ENCODE peak calls at places on chromosome 16, in eight cellular contexts. One of them, this sample, is unnamed.

GRCh38 chr16:67538666-67539101 is 10.1 kb downstream of the RIPOR1 start:
- DNase-seq in KBM-7: no peak
- DNase-seq in GM03348: no peak
- DNase-seq in lower lobe of right lung: no peak
- DNase-seq in activated CD4-positive, alpha-beta T cell treated with anti-CD3 and anti-CD28 coated beads for 1 hour: no peak
- DNase-seq in GOT3: no peak
- DNase-seq in SW 1271: peak
- DNase-seq in C1 segment of cervical spinal cord: no peak
- DNase-seq in this sample: no peak

GRCh38 chr16:29807426-29808218 is 1.3 kb downstream of the MAZ start:
- DNase-seq in GOT3: peak
- DNase-seq in SW 1271: peak
- DNase-seq in GM03348: peak
- DNase-seq in activated CD4-positive, alpha-beta T cell treated with anti-CD3 and anti-CD28 coated beads for 1 hour: peak
- DNase-seq in C1 segment of cervical spinal cord: peak
- DNase-seq in lower lobe of right lung: peak
- DNase-seq in KBM-7: peak
- DNase-seq in this sample: peak

GRCh38 chr16:23107878-23108277 is 41.4 kb downstream of the USP31 start:
- DNase-seq in lower lobe of right lung: no peak
- DNase-seq in KBM-7: no peak
- DNase-seq in GM03348: no peak
- DNase-seq in SW 1271: no peak
- DNase-seq in C1 segment of cervical spinal cord: no peak
- DNase-seq in activated CD4-positive, alpha-beta T cell treated with anti-CD3 and anti-CD28 coated beads for 1 hour: no peak
- DNase-seq in GOT3: no peak
- DNase-seq in this sample: no peak

GRCh38 chr16:14194706-14195105 is 123.6 kb downstream of the MRTFB start:
- DNase-seq in GM03348: no peak
- DNase-seq in GOT3: no peak
- DNase-seq in C1 segment of cervical spinal cord: no peak
- DNase-seq in SW 1271: no peak
- DNase-seq in KBM-7: no peak
- DNase-seq in activated CD4-positive, alpha-beta T cell treated with anti-CD3 and anti-CD28 coated beads for 1 hour: no peak
- DNase-seq in lower lobe of right lung: no peak
- DNase-seq in this sample: no peak

GRCh38 chr16:82091225-82091624 is 56.2 kb downstream of the HSD17B2 start:
- DNase-seq in GOT3: no peak
- DNase-seq in GM03348: peak
- DNase-seq in SW 1271: no peak
- DNase-seq in activated CD4-positive, alpha-beta T cell treated with anti-CD3 and anti-CD28 coated beads for 1 hour: no peak
- DNase-seq in C1 segment of cervical spinal cord: no peak
- DNase-seq in lower lobe of right lung: no peak
- DNase-seq in KBM-7: no peak
- DNase-seq in this sample: no peak

GRCh38 chr16:68227183-68227793 is 8.6 kb downstream of the ESRP2 start:
- DNase-seq in SW 1271: no peak
- DNase-seq in activated CD4-positive, alpha-beta T cell treated with anti-CD3 and anti-CD28 coated beads for 1 hour: no peak
- DNase-seq in C1 segment of cervical spinal cord: no peak
- DNase-seq in lower lobe of right lung: no peak
- DNase-seq in KBM-7: peak
- DNase-seq in GOT3: no peak
- DNase-seq in GM03348: no peak
- DNase-seq in this sample: no peak

GRCh38 chr16:17591655-17592405 is 121.1 kb upstream of the XYLT1 start:
- DNase-seq in C1 segment of cervical spinal cord: no peak
- DNase-seq in activated CD4-positive, alpha-beta T cell treated with anti-CD3 and anti-CD28 coated beads for 1 hour: no peak
- DNase-seq in lower lobe of right lung: no peak
- DNase-seq in KBM-7: no peak
- DNase-seq in GM03348: no peak
- DNase-seq in SW 1271: no peak
- DNase-seq in GOT3: no peak
- DNase-seq in this sample: no peak

GRCh38 chr16:69097425-69097824 is 8.0 kb upstream of the HAS3 start:
- DNase-seq in SW 1271: no peak
- DNase-seq in lower lobe of right lung: no peak
- DNase-seq in activated CD4-positive, alpha-beta T cell treated with anti-CD3 and anti-CD28 coated beads for 1 hour: no peak
- DNase-seq in GOT3: no peak
- DNase-seq in KBM-7: no peak
- DNase-seq in C1 segment of cervical spinal cord: no peak
- DNase-seq in GM03348: no peak
- DNase-seq in this sample: no peak